ENCODE peak calls at places on chromosomes 1 and 21, in eight cellular contexts. F is OCI-LY7; W is effector memory CD4-positive, alpha-beta T cell; I is pancreas; J is kidney; S is colonic mucosa; D is Karpas-422; Q is neuronal stem cell. E is an unnamed sample.
A peak's percentile ranks its signal among the peaks of the same experiment; 100 is the strongest.

GRCh38 chr1:41023279-41023990 is 1.9 kb upstream of the SLFNL1 start:
- DNase-seq in F (no peak), W (no peak), I (no peak), J (no peak), S (no peak), D (no peak), Q (no peak), E (no peak)

GRCh38 chr1:189237008-189237407 is 1240.7 kb downstream of the BRINP3 start:
- DNase-seq in F (no peak), W (no peak), I (no peak), J (no peak), S (no peak), D (no peak), Q (no peak), E (peak; percentile 29)

GRCh38 chr21:21688877-21689276 is 690.7 kb downstream of the NCAM2 start:
- DNase-seq in F (no peak), W (no peak), I (no peak), J (peak; percentile 39), S (no peak), D (no peak), Q (peak; percentile 29), E (peak; percentile 35)

GRCh38 chr1:19034721-19035120 is 78.2 kb upstream of the IFFO2 start:
- DNase-seq in F (no peak), W (no peak), I (peak; percentile 15), J (peak; percentile 59), S (no peak), D (no peak), Q (no peak), E (no peak)

GRCh38 chr1:10788592-10789006 is 7.8 kb downstream of the CASZ1 start:
- DNase-seq in F (no peak), W (no peak), I (peak; percentile 61), J (no peak), S (no peak), D (no peak), Q (no peak), E (peak; percentile 94)

GRCh38 chr1:61273861-61274260 is 191.5 kb downstream of the NFIA start:
- DNase-seq in F (no peak), W (no peak), I (no peak), J (no peak), S (no peak), D (no peak), Q (no peak), E (no peak)

GRCh38 chr1:85616011-85616705 is 35.6 kb downstream of the CCN1 start:
- DNase-seq in F (no peak), W (no peak), I (no peak), J (no peak), S (no peak), D (no peak), Q (no peak), E (no peak)

GRCh38 chr1:30117685-30118084 is 605.7 kb downstream of the MATN1 start:
- DNase-seq in F (no peak), W (no peak), I (no peak), J (no peak), S (no peak), D (peak; percentile 66), Q (no peak), E (no peak)

GRCh38 chr21:44010429-44010828 is 1.7 kb upstream of the TRAPPC10 start:
- DNase-seq in F (no peak), W (no peak), I (no peak), J (no peak), S (no peak), D (no peak), Q (no peak), E (no peak)

GRCh38 chr1:23597635-23598388 is 38.5 kb upstream of the ID3 start:
- DNase-seq in F (no peak), W (no peak), I (no peak), J (no peak), S (no peak), D (no peak), Q (no peak), E (no peak)

GRCh38 chr1:186681806-186682205 is 1.6 kb upstream of the PTGS2 start:
- DNase-seq in F (no peak), W (no peak), I (no peak), J (no peak), S (no peak), D (no peak), Q (no peak), E (no peak)

GRCh38 chr1:46133181-46133658 is 791 bp upstream of the PIK3R3 start:
- DNase-seq in F (peak; percentile 77), W (no peak), I (no peak), J (no peak), S (no peak), D (peak; percentile 90), Q (no peak), E (no peak)

GRCh38 chr1:36095760-36096405 is 7.2 kb downstream of the ADPRS start:
- DNase-seq in F (no peak), W (no peak), I (no peak), J (peak; percentile 59), S (no peak), D (no peak), Q (no peak), E (no peak)
- H3K4me1 ChIP-seq in F (no peaks in the 10 kb centered on the region), W (peaks cover 8% of the 10 kb centered on the region), I (no peaks in the 10 kb centered on the region), J (no peaks in the 10 kb centered on the region), S (no peaks in the 10 kb centered on the region), D (peaks cover 14% of the 10 kb centered on the region), Q (peaks cover 8% of the 10 kb centered on the region), E (peaks cover 6% of the 10 kb centered on the region)

GRCh38 chr1:162857850-162858249 is 3.1 kb downstream of the CCDC190 start:
- DNase-seq in F (no peak), W (no peak), I (no peak), J (no peak), S (no peak), D (no peak), Q (no peak), E (no peak)

GRCh38 chr1:162855461-162856150 is 5.4 kb downstream of the CCDC190 start:
- DNase-seq in F (no peak), W (no peak), I (no peak), J (no peak), S (no peak), D (no peak), Q (no peak), E (no peak)

GRCh38 chr1:162851341-162851740 is 9.6 kb downstream of the CCDC190 start:
- DNase-seq in F (no peak), W (no peak), I (no peak), J (no peak), S (no peak), D (no peak), Q (no peak), E (no peak)

GRCh38 chr1:162856260-162856659 is 4.7 kb downstream of the CCDC190 start:
- DNase-seq in F (no peak), W (no peak), I (no peak), J (no peak), S (no peak), D (no peak), Q (no peak), E (no peak)

GRCh38 chr1:162854245-162854860 is 6.6 kb downstream of the CCDC190 start:
- DNase-seq in F (peak; percentile 69), W (peak; percentile 7), I (peak; percentile 46), J (no peak), S (peak; percentile 69), D (peak; percentile 83), Q (no peak), E (peak; percentile 56)
- H3K27ac ChIP-seq in F (no peak overlapping the region), W (no peak overlapping the region), I (no peak overlapping the region), J (no peak overlapping the region), S (no peak overlapping the region), D (no peak overlapping the region), Q (no peak overlapping the region), E (no peak overlapping the region)

DNA sequence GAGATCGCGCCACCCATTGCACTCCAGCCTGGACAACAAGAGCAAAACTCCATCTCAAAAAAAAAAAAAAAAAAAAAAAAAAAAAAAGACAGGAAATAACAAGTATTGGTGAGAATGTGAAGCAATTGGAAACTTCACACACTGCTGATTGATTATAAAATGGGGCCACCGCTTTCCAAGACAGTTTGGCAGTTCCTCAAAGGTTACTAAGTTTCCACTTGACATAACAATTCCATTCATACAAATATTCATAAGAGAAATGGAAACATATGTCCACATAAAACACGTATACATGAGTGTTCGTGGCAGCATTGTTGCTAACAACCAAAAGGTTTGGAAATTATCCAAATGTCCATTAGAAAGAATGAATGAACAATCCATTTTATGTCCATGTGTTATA is 26.3 kb downstream of the USP24 start:
- DNase-seq in F (no peak), W (no peak), I (no peak), J (no peak), S (no peak), D (no peak), Q (no peak), E (no peak)
- H3K4me1 ChIP-seq in F (no peaks in the 10 kb centered on the region), W (peaks cover 3% of the 10 kb centered on the region), I (peaks cover 3% of the 10 kb centered on the region), J (no peaks in the 10 kb centered on the region), S (no peaks in the 10 kb centered on the region), D (no peaks in the 10 kb centered on the region), Q (no peaks in the 10 kb centered on the region), E (peaks cover 16% of the 10 kb centered on the region)

GRCh38 chr1:180178511-180179161 is 24.0 kb downstream of the QSOX1 start:
- DNase-seq in F (peak; percentile 61), W (peak; percentile 30), I (peak; percentile 73), J (peak; percentile 76), S (peak; percentile 74), D (peak; percentile 85), Q (no peak), E (peak; percentile 75)

GRCh38 chr1:180175806-180176205 is 21.1 kb downstream of the QSOX1 start:
- DNase-seq in F (no peak), W (no peak), I (peak; percentile 21), J (no peak), S (no peak), D (no peak), Q (no peak), E (no peak)

GRCh38 chr1:180177931-180178330 is 23.3 kb downstream of the QSOX1 start:
- DNase-seq in F (no peak), W (no peak), I (no peak), J (peak; percentile 36), S (no peak), D (no peak), Q (no peak), E (no peak)

GRCh38 chr1:180175291-180175690 is 20.6 kb downstream of the QSOX1 start:
- DNase-seq in F (no peak), W (no peak), I (peak; percentile 7), J (no peak), S (no peak), D (no peak), Q (no peak), E (no peak)

DNA sequence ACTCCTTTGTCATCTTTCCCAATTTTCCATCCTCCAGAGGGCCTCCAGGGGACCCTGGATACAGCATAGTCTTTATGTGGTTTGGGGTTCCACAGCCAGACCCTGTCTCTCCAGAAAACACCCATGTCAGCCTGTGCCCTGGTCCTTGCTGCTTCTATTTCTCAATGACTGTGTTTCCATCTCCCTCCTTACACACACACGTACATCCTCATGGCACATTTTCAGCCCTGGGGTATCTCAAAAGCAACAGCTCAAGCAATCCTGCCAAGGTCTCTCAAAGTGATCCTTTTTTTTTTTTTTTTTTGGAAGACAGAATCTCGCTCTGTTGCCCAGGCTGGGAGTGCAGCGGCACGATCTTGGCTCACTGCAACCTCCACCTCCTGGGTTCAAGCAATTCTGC is 22.3 kb downstream of the QSOX1 start:
- DNase-seq in F (no peak), W (no peak), I (peak; percentile 1), J (peak; percentile 34), S (no peak), D (no peak), Q (no peak), E (no peak)
- H3K27ac ChIP-seq in F (no peak overlapping the region), W (no peak overlapping the region), I (no peak overlapping the region), J (no peak overlapping the region), S (no peak overlapping the region), D (no peak overlapping the region), Q (no peak overlapping the region), E (no peak overlapping the region)

E was measured in psoas muscle.